ENCODE peak calls at places on chromosome 3, in ten cellular contexts. W is right cardiac atrium, F is tibial artery, M is AG04450, E is tibial nerve, P is GM23248, C is lower lobe of right lung, A is small intestine, H is prostate gland, Q is Panc1. O is an unnamed sample.

GRCh38 chr3:85259748-85260147 is 301.0 kb downstream of the CADM2 start:
- DNase-seq in W (no peak), F (no peak), M (no peak), E (no peak), P (no peak), C (no peak), A (no peak), H (no peak), Q (no peak), O (no peak)

GRCh38 chr3:126461450-126462070 is 14.1 kb downstream of the ZXDC start:
- DNase-seq in W (no peak), F (no peak), M (no peak), E (no peak), P (no peak), C (no peak), A (no peak), H (no peak), Q (no peak), O (no peak)

GRCh38 chr3:14890470-14890869 is 56.9 kb upstream of the NR2C2 start:
- DNase-seq in W (no peak), F (no peak), M (no peak), E (no peak), P (peak; percentile 36), C (no peak), A (no peak), H (no peak), Q (no peak), O (no peak)

GRCh38 chr3:194396561-194396896 is 2.5 kb downstream of the GP5 start:
- DNase-seq in W (no peak), F (peak; percentile 41), M (no peak), E (no peak), P (peak; percentile 34), C (no peak), A (no peak), H (no peak), Q (no peak), O (no peak)

GRCh38 chr3:127775398-127776109 is 46.8 kb downstream of the MGLL start:
- DNase-seq in W (peak; percentile 86), F (peak; percentile 85), M (peak; percentile 43), E (no peak), P (peak; percentile 84), C (no peak), A (no peak), H (no peak), Q (no peak), O (no peak)

GRCh38 chr3:10380906-10381795 is 60.2 kb upstream of the SEC13 start:
- DNase-seq in W (no peak), F (no peak), M (no peak), E (no peak), P (peak; percentile 77), C (no peak), A (no peak), H (no peak), Q (no peak), O (no peak)

GRCh38 chr3:82082796-82083195 is 321.4 kb upstream of the GBE1 start:
- DNase-seq in W (no peak), F (no peak), M (no peak), E (no peak), P (peak; percentile 7), C (no peak), A (no peak), H (no peak), Q (no peak), O (no peak)

GRCh38 chr3:64972793-64973192 is 285.0 kb upstream of the ADAMTS9 start:
- DNase-seq in W (no peak), F (no peak), M (no peak), E (no peak), P (peak; percentile 23), C (no peak), A (no peak), H (no peak), Q (no peak), O (no peak)

GRCh38 chr3:141686477-141687280 is 51.4 kb upstream of the RNF7 start:
- DNase-seq in W (peak; percentile 87), F (peak; percentile 83), M (no peak), E (peak; percentile 53), P (peak; percentile 82), C (peak; percentile 73), A (peak; percentile 89), H (peak; percentile 8), Q (peak; percentile 41), O (no peak)

GRCh38 chr3:72597043-72597442 is 251.2 kb downstream of the SHQ1 start:
- DNase-seq in W (no peak), F (no peak), M (no peak), E (no peak), P (no peak), C (no peak), A (no peak), H (no peak), Q (no peak), O (no peak)

GRCh38 chr3:45988100-45988761 is 7.4 kb downstream of the FYCO1 start:
- DNase-seq in W (no peak), F (no peak), M (no peak), E (no peak), P (peak; percentile 57), C (no peak), A (no peak), H (no peak), Q (no peak), O (no peak)

DNA sequence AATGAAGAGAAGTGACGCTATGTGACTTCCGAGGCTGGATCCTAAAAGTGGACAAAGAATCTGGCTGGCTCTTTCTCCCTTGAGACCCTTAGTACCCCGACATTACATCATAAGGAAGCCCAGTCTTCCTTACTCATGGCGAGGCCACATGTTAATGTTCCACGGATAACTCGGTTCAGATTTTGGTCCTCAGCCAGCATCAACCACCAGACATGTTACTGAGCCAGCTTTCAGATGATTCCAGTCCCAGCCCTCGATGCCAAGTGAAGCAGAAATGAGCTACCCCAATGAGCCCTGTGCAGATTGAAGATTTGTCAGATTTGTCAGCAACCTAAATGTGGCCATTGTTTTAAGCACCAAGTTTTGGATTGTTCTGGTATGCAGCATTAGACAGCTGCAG is 46.6 kb downstream of the SLCO2A1 start:
- DNase-seq in W (no peak), F (no peak), M (no peak), E (no peak), P (no peak), C (no peak), A (no peak), H (no peak), Q (no peak), O (no peak)
- H3K27me3 ChIP-seq in W (no peaks in the 10 kb centered on the region), F (no peaks in the 10 kb centered on the region), M (peaks cover 4% of the 10 kb centered on the region), E (no peaks in the 10 kb centered on the region), P (no peaks in the 10 kb centered on the region), C (no peaks in the 10 kb centered on the region), A (no peaks in the 10 kb centered on the region), H (no peaks in the 10 kb centered on the region), Q (no peaks in the 10 kb centered on the region), O (no peaks in the 10 kb centered on the region)

GRCh38 chr3:53193466-53194217 is 32.6 kb downstream of the PRKCD start:
- DNase-seq in W (peak; percentile 88), F (peak; percentile 82), M (no peak), E (no peak), P (no peak), C (no peak), A (no peak), H (no peak), Q (no peak), O (no peak)

GRCh38 chr3:53196575-53197407 is 35.8 kb downstream of the PRKCD start:
- DNase-seq in W (peak; percentile 68), F (no peak), M (no peak), E (no peak), P (peak; percentile 27), C (peak; percentile 67), A (peak; percentile 37), H (no peak), Q (no peak), O (no peak)

GRCh38 chr3:53195066-53195450 is 34.0 kb downstream of the PRKCD start:
- DNase-seq in W (no peak), F (no peak), M (no peak), E (no peak), P (no peak), C (no peak), A (no peak), H (no peak), Q (no peak), O (no peak)

GRCh38 chr3:53194218-53195065 is 33.4 kb downstream of the PRKCD start:
- DNase-seq in W (peak; percentile 87), F (peak; percentile 86), M (no peak), E (no peak), P (peak; percentile 5), C (no peak), A (no peak), H (no peak), Q (no peak), O (no peak)

GRCh38 chr3:53195602-53196574 is 34.9 kb downstream of the PRKCD start:
- DNase-seq in W (peak; percentile 82), F (no peak), M (no peak), E (no peak), P (peak; percentile 69), C (peak; percentile 75), A (peak; percentile 46), H (no peak), Q (no peak), O (peak; percentile 66)
- H3K4me3 ChIP-seq in W (no peak overlapping the region), F (no peak overlapping the region), M (no peak overlapping the region), E (no peak overlapping the region), P (no peak overlapping the region), C (no peak overlapping the region), A (no peak overlapping the region), H (no peak overlapping the region), Q (no peak overlapping the region), O (no peak overlapping the region)

DNA sequence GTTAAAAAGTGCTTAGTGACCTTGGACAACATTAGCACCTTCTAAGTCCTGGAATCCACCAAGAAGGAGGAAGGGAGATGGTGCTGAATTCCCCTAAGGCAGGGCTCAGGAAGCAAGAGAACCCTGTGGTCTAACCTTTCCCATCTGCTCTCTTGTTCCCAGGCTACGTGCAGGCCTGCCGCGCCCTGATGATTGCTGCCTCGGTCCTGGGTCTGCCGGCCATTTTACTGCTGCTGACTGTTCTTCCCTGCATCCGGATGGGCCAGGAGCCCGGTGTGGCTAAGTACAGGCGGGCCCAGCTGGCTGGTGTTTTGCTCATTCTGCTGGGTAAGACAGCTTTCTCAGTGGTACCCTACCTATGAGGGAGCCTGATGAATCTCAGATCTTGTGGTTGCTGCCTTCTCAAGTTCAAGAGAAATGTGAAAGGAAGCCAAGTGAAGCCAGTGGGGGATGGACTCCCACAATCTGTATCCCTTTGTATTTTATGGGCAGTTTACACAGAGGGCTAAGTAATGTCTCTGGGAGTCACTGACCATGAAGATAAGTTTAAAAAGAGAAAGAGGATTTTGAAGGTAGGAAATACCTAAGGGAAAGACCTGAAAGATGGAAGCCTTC is 4.4 kb downstream of the CLDN11 start:
- DNase-seq in W (no peak), F (no peak), M (no peak), E (peak; percentile 44), P (no peak), C (no peak), A (no peak), H (no peak), Q (no peak), O (no peak)
- H3K27me3 ChIP-seq in W (no peaks in the 10 kb centered on the region), F (peaks cover 8% of the 10 kb centered on the region), M (no peaks in the 10 kb centered on the region), E (no peaks in the 10 kb centered on the region), P (no peaks in the 10 kb centered on the region), C (peaks cover 25% of the 10 kb centered on the region), A (peaks cover 9% of the 10 kb centered on the region), H (no peaks in the 10 kb centered on the region), Q (no peaks in the 10 kb centered on the region), O (peaks cover 10% of the 10 kb centered on the region)

DNA sequence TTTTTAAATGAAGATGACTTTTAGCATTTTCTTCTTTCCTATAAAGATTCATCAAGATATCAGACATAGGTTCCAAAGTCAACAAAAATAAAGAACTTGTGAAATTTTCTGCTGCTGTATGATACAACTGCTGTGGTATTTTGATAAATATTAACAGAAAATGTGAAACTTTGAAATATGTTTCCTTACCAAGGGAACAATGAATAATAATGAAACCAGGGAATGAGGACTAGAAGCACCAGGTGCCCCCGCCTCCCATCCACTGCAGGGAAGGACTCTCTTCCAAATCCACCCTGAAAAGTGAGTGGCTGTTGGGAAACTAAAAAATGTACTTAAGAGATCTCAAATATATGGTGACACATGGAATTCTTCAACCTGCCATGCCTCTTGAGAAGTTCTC is 198.4 kb downstream of the FHIT start:
- DNase-seq in W (no peak), F (no peak), M (no peak), E (no peak), P (no peak), C (no peak), A (no peak), H (no peak), Q (no peak), O (no peak)
- H3K4me3 ChIP-seq in W (no peak overlapping the region), F (no peak overlapping the region), M (no peak overlapping the region), E (no peak overlapping the region), P (no peak overlapping the region), C (no peak overlapping the region), A (no peak overlapping the region), H (no peak overlapping the region), Q (no peak overlapping the region), O (no peak overlapping the region)